ENCODE peak calls at places on chromosomes 3 and 15, in nine cellular contexts. One of them, this sample, is unnamed.

GRCh38 chr3:182092662-182093262 is 381.0 kb downstream of the SOX2 start:
- DNase-seq in HEK293T: no peak
- DNase-seq in hippocampal formation: peak; percentile 70
- DNase-seq in fibroblast of mammary gland: no peak
- DNase-seq in choroid plexus epithelial cell: no peak
- DNase-seq in glutamatergic neuron: no peak
- DNase-seq in HT1080: no peak
- DNase-seq in CD4-positive, alpha-beta memory T cell: no peak
- DNase-seq in NCI-H2171: peak; percentile 49
- DNase-seq in this sample: no peak

GRCh38 chr3:117661636-117662095 is 952.1 kb downstream of the TUSC7 start:
- DNase-seq in HEK293T: no peak
- DNase-seq in hippocampal formation: no peak
- DNase-seq in fibroblast of mammary gland: peak; percentile 67
- DNase-seq in choroid plexus epithelial cell: peak; percentile 81
- DNase-seq in glutamatergic neuron: no peak
- DNase-seq in HT1080: peak; percentile 61
- DNase-seq in CD4-positive, alpha-beta memory T cell: no peak
- DNase-seq in NCI-H2171: no peak
- DNase-seq in this sample: no peak

GRCh38 chr15:30065025-30065801 is 17.5 kb upstream of the GOLGA8J start:
- DNase-seq in HEK293T: no peak
- DNase-seq in hippocampal formation: no peak
- DNase-seq in fibroblast of mammary gland: peak; percentile 83
- DNase-seq in choroid plexus epithelial cell: peak; percentile 82
- DNase-seq in glutamatergic neuron: no peak
- DNase-seq in HT1080: peak; percentile 29
- DNase-seq in CD4-positive, alpha-beta memory T cell: no peak
- DNase-seq in NCI-H2171: no peak
- DNase-seq in this sample: no peak

GRCh38 chr3:179450901-179451334 is 352 bp downstream of the GNB4 start:
- DNase-seq in HEK293T: peak; percentile 9
- DNase-seq in hippocampal formation: no peak
- DNase-seq in fibroblast of mammary gland: peak; percentile 38
- DNase-seq in choroid plexus epithelial cell: peak; percentile 40
- DNase-seq in glutamatergic neuron: no peak
- DNase-seq in HT1080: peak; percentile 44
- DNase-seq in CD4-positive, alpha-beta memory T cell: no peak
- DNase-seq in NCI-H2171: peak; percentile 5
- DNase-seq in this sample: peak; percentile 7

GRCh38 chr15:80660114-80660513 is 35.0 kb upstream of the ABHD17C start:
- DNase-seq in HEK293T: peak; percentile 73
- DNase-seq in hippocampal formation: no peak
- DNase-seq in fibroblast of mammary gland: peak; percentile 66
- DNase-seq in choroid plexus epithelial cell: no peak
- DNase-seq in glutamatergic neuron: peak; percentile 40
- DNase-seq in HT1080: peak; percentile 57
- DNase-seq in CD4-positive, alpha-beta memory T cell: no peak
- DNase-seq in NCI-H2171: no peak
- DNase-seq in this sample: no peak

GRCh38 chr3:99499235-99499798 is 139.1 kb upstream of the COL8A1 start:
- DNase-seq in HEK293T: peak; percentile 47
- DNase-seq in hippocampal formation: peak; percentile 20
- DNase-seq in fibroblast of mammary gland: peak; percentile 74
- DNase-seq in choroid plexus epithelial cell: peak; percentile 85
- DNase-seq in glutamatergic neuron: peak; percentile 58
- DNase-seq in HT1080: peak; percentile 46
- DNase-seq in CD4-positive, alpha-beta memory T cell: no peak
- DNase-seq in NCI-H2171: no peak
- DNase-seq in this sample: no peak

GRCh38 chr15:25238126-25238525 is 200.7 kb downstream of the UBE3A start:
- DNase-seq in HEK293T: no peak
- DNase-seq in hippocampal formation: no peak
- DNase-seq in fibroblast of mammary gland: no peak
- DNase-seq in choroid plexus epithelial cell: no peak
- DNase-seq in glutamatergic neuron: no peak
- DNase-seq in HT1080: no peak
- DNase-seq in CD4-positive, alpha-beta memory T cell: no peak
- DNase-seq in NCI-H2171: no peak
- DNase-seq in this sample: no peak

GRCh38 chr3:127173516-127174166 is 19.3 kb upstream of the PRR23E start:
- DNase-seq in HEK293T: peak; percentile 3
- DNase-seq in hippocampal formation: no peak
- DNase-seq in fibroblast of mammary gland: no peak
- DNase-seq in choroid plexus epithelial cell: no peak
- DNase-seq in glutamatergic neuron: no peak
- DNase-seq in HT1080: no peak
- DNase-seq in CD4-positive, alpha-beta memory T cell: no peak
- DNase-seq in NCI-H2171: no peak
- DNase-seq in this sample: no peak

GRCh38 chr3:111989061-111989678 is 9.6 kb upstream of the TAGLN3 start:
- DNase-seq in HEK293T: peak; percentile 27
- DNase-seq in hippocampal formation: peak; percentile 67
- DNase-seq in fibroblast of mammary gland: peak; percentile 78
- DNase-seq in choroid plexus epithelial cell: peak; percentile 91
- DNase-seq in glutamatergic neuron: no peak
- DNase-seq in HT1080: peak; percentile 71
- DNase-seq in CD4-positive, alpha-beta memory T cell: peak; percentile 30
- DNase-seq in NCI-H2171: peak; percentile 42
- DNase-seq in this sample: peak; percentile 22

GRCh38 chr3:57856675-57857074 is 100.6 kb downstream of the SLMAP start:
- DNase-seq in HEK293T: no peak
- DNase-seq in hippocampal formation: no peak
- DNase-seq in fibroblast of mammary gland: peak; percentile 40
- DNase-seq in choroid plexus epithelial cell: peak; percentile 40
- DNase-seq in glutamatergic neuron: no peak
- DNase-seq in HT1080: no peak
- DNase-seq in CD4-positive, alpha-beta memory T cell: no peak
- DNase-seq in NCI-H2171: no peak
- DNase-seq in this sample: no peak

GRCh38 chr3:171458056-171458856 is 1.9 kb downstream of the TNIK start:
- DNase-seq in HEK293T: no peak
- DNase-seq in hippocampal formation: no peak
- DNase-seq in fibroblast of mammary gland: no peak
- DNase-seq in choroid plexus epithelial cell: no peak
- DNase-seq in glutamatergic neuron: no peak
- DNase-seq in HT1080: peak; percentile 42
- DNase-seq in CD4-positive, alpha-beta memory T cell: peak; percentile 69
- DNase-seq in NCI-H2171: no peak
- DNase-seq in this sample: peak; percentile 73

GRCh38 chr3:133362539-133362938 is 37.3 kb upstream of the BFSP2 start:
- DNase-seq in HEK293T: no peak
- DNase-seq in hippocampal formation: no peak
- DNase-seq in fibroblast of mammary gland: no peak
- DNase-seq in choroid plexus epithelial cell: no peak
- DNase-seq in glutamatergic neuron: no peak
- DNase-seq in HT1080: no peak
- DNase-seq in CD4-positive, alpha-beta memory T cell: no peak
- DNase-seq in NCI-H2171: no peak
- DNase-seq in this sample: no peak

GRCh38 chr3:9760779-9761505 is 8.8 kb downstream of the CAMK1 start:
- DNase-seq in HEK293T: no peak
- DNase-seq in hippocampal formation: no peak
- DNase-seq in fibroblast of mammary gland: no peak
- DNase-seq in choroid plexus epithelial cell: no peak
- DNase-seq in glutamatergic neuron: no peak
- DNase-seq in HT1080: no peak
- DNase-seq in CD4-positive, alpha-beta memory T cell: no peak
- DNase-seq in NCI-H2171: no peak
- DNase-seq in this sample: no peak

GRCh38 chr15:56736881-56737707 is 3.8 kb upstream of the ZNF280D start:
- DNase-seq in HEK293T: no peak
- DNase-seq in hippocampal formation: no peak
- DNase-seq in fibroblast of mammary gland: no peak
- DNase-seq in choroid plexus epithelial cell: no peak
- DNase-seq in glutamatergic neuron: no peak
- DNase-seq in HT1080: no peak
- DNase-seq in CD4-positive, alpha-beta memory T cell: no peak
- DNase-seq in NCI-H2171: no peak
- DNase-seq in this sample: no peak

GRCh38 chr3:133540896-133541674 is 32.4 kb upstream of the CDV3 start:
- DNase-seq in HEK293T: no peak
- DNase-seq in hippocampal formation: no peak
- DNase-seq in fibroblast of mammary gland: peak; percentile 91
- DNase-seq in choroid plexus epithelial cell: no peak
- DNase-seq in glutamatergic neuron: no peak
- DNase-seq in HT1080: peak; percentile 100
- DNase-seq in CD4-positive, alpha-beta memory T cell: no peak
- DNase-seq in NCI-H2171: no peak
- DNase-seq in this sample: no peak

GRCh38 chr3:128984596-128984995 is 9.3 kb downstream of the CFAP92 start:
- DNase-seq in HEK293T: no peak
- DNase-seq in hippocampal formation: no peak
- DNase-seq in fibroblast of mammary gland: peak; percentile 51
- DNase-seq in choroid plexus epithelial cell: peak; percentile 64
- DNase-seq in glutamatergic neuron: no peak
- DNase-seq in HT1080: no peak
- DNase-seq in CD4-positive, alpha-beta memory T cell: no peak
- DNase-seq in NCI-H2171: no peak
- DNase-seq in this sample: no peak

GRCh38 chr3:126129408-126129891 is 45.5 kb upstream of the SLC41A3 start:
- DNase-seq in HEK293T: no peak
- DNase-seq in hippocampal formation: no peak
- DNase-seq in fibroblast of mammary gland: peak; percentile 10
- DNase-seq in choroid plexus epithelial cell: peak; percentile 16
- DNase-seq in glutamatergic neuron: peak; percentile 0
- DNase-seq in HT1080: peak; percentile 23
- DNase-seq in CD4-positive, alpha-beta memory T cell: no peak
- DNase-seq in NCI-H2171: no peak
- DNase-seq in this sample: no peak

This sample was measured in central memory CD4-positive, alpha-beta T cell.